ENCODE peak calls at places on chromosomes 13 and 19, in six cellular contexts. K is non-pigmented ciliary epithelial cell; H is HFFc6; F is stimulated activated CD4-positive, alpha-beta T cell treated with anti-CD3 and anti-CD28 coated beads, Interleukin-1b, Interleukin-23, amount 100 ng/mL, for 24 hours; Y is brain pericyte; L is T follicular helper cell. I is an unnamed sample.
A peak's percentile ranks its signal among the peaks of the same experiment; 100 is the strongest.

GRCh38 chr13:44516771-44517170 is 59.4 kb downstream of the TSC22D1 start:
- DNase-seq in K (no peak), H (no peak), F (no peak), Y (no peak), L (no peak), I (no peak)

GRCh38 chr13:97502691-97503090 is 68.7 kb downstream of the RAP2A start:
- DNase-seq in K (no peak), H (no peak), F (no peak), Y (no peak), L (no peak), I (no peak)

GRCh38 chr19:30111051-30111450 is 169.0 kb downstream of the URI1 start:
- DNase-seq in K (no peak), H (no peak), F (no peak), Y (no peak), L (no peak), I (no peak)

GRCh38 chr19:44905437-44906160 is at the start of gene APOE:
- DNase-seq in K (no peak), H (no peak), F (no peak), Y (no peak), L (no peak), I (no peak)

GRCh38 chr19:48569814-48570213 is 17.8 kb downstream of the SULT2B1 start:
- DNase-seq in K (no peak), H (peak; percentile 21), F (no peak), Y (no peak), L (no peak), I (no peak)

GRCh38 chr13:42780044-42780443 is 1.3 kb upstream of the FAM216B start:
- DNase-seq in K (no peak), H (no peak), F (no peak), Y (no peak), L (no peak), I (no peak)

GRCh38 chr13:78409172-78409571 is 194.2 kb downstream of the POU4F1 start:
- DNase-seq in K (no peak), H (no peak), F (no peak), Y (no peak), L (no peak), I (no peak)

GRCh38 chr19:42253245-42254082 is 1.5 kb downstream of the ERF start:
- DNase-seq in K (no peak), H (peak; percentile 44), F (no peak), Y (no peak), L (peak; percentile 56), I (no peak)